ENCODE peak calls at places on chromosomes 2 and 18, in seven cellular contexts. Z, V, E, C, T, H and K are unnamed samples.
A peak's percentile ranks its signal among the peaks of the same experiment; 100 is the strongest.

GRCh38 chr2:130366720-130367119 is 10.9 kb downstream of the PTPN18 start:
- DNase-seq in T (no peak), H (no peak), V (no peak), E (no peak), Z (no peak), C (no peak), K (no peak)

GRCh38 chr18:56709463-56709862 is 58.3 kb downstream of the WDR7 start:
- DNase-seq in Z (no peak), T (peak; percentile 91), E (no peak), C (no peak), V (no peak), H (peak; percentile 11), K (no peak)

GRCh38 chr2:31082002-31082401 is 56.2 kb downstream of the GALNT14 start:
- DNase-seq in T (no peak), C (no peak), H (no peak), E (no peak), Z (no peak), V (no peak), K (no peak)

GRCh38 chr2:64291181-64291580 is 147.0 kb upstream of the PELI1 start:
- DNase-seq in E (no peak), V (no peak), T (peak; percentile 55), H (no peak), C (no peak), Z (no peak), K (no peak)

GRCh38 chr2:108612514-108613183 is 78.4 kb downstream of the LIMS1 start:
- DNase-seq in H (peak; percentile 41), Z (no peak), T (no peak), V (peak; percentile 18), E (no peak), C (no peak), K (no peak)

GRCh38 chr2:60212174-60212945 is 341.1 kb downstream of the BCL11A start:
- DNase-seq in Z (no peak), V (no peak), T (no peak), C (no peak), E (no peak), H (no peak), K (no peak)

GRCh38 chr2:28583899-28584553 is 88.2 kb downstream of the PLB1 start:
- DNase-seq in H (peak; percentile 56), Z (peak; percentile 73), V (peak; percentile 19), C (no peak), T (peak; percentile 97), E (peak; percentile 62), K (peak; percentile 85)

GRCh38 chr2:100064165-100064564 is 78.2 kb downstream of the AFF3 start:
- DNase-seq in E (no peak), H (no peak), V (no peak), T (no peak), C (no peak), Z (no peak), K (no peak)

GRCh38 chr2:19809206-19809605 is 92.6 kb downstream of the TTC32 start:
- DNase-seq in C (no peak), H (no peak), Z (no peak), T (no peak), E (no peak), V (no peak), K (no peak)